ENCODE peak calls at places on chromosomes 7 and 10, in five cellular contexts. K, O, Q, A and L are unnamed samples.

GRCh38 chr7:144782883-144783282 is 53.0 kb downstream of the TPK1 start:
- DNase-seq in O (no peak), Q (no peak), A (no peak), K (no peak), L (no peak)

GRCh38 chr7:106041140-106041717 is 70.9 kb downstream of the SYPL1 start:
- DNase-seq in K (peak; percentile 29), Q (peak; percentile 50), A (no peak), O (no peak), L (peak; percentile 30)

GRCh38 chr7:87426160-87426559 is 49.3 kb downstream of the ABCB4 start:
- DNase-seq in K (no peak), Q (no peak), O (no peak), A (no peak), L (no peak)

GRCh38 chr10:119227825-119228224 is 20.5 kb downstream of the GRK5 start:
- DNase-seq in K (no peak), A (no peak), Q (no peak), O (no peak), L (no peak)

GRCh38 chr10:29068302-29068701 is 220.6 kb upstream of the LYZL1 start:
- DNase-seq in A (no peak), Q (no peak), O (no peak), K (no peak), L (no peak)

GRCh38 chr10:113960617-113961260 is 82.9 kb upstream of the ADRB1 start:
- DNase-seq in Q (no peak), A (no peak), O (no peak), K (no peak), L (no peak)

GRCh38 chr10:89837173-89838001 is 136.0 kb downstream of the KIF20B start:
- DNase-seq in K (peak; percentile 8), O (peak; percentile 46), Q (peak; percentile 42), A (peak; percentile 76), L (peak; percentile 69)

GRCh38 chr7:101537205-101537604 is 91.9 kb downstream of the MYL10 start:
- DNase-seq in Q (no peak), O (peak; percentile 78), K (peak; percentile 31), A (no peak), L (no peak)

GRCh38 chr7:46186131-46186530 is 265.1 kb upstream of the IGFBP3 start:
- DNase-seq in Q (no peak), K (no peak), A (no peak), O (no peak), L (no peak)

GRCh38 chr10:111098679-111099437 is 22.0 kb downstream of the ADRA2A start:
- DNase-seq in O (no peak), A (peak; percentile 16), K (no peak), Q (no peak), L (no peak)

GRCh38 chr10:103605359-103606156 is 112.1 kb downstream of the NEURL1 start:
- DNase-seq in O (peak; percentile 63), Q (peak; percentile 59), A (no peak), K (peak; percentile 43), L (peak; percentile 60)

GRCh38 chr7:51108134-51108533 is 208.5 kb downstream of the COBL start:
- DNase-seq in Q (no peak), O (no peak), A (no peak), K (no peak), L (no peak)

GRCh38 chr10:589961-590680 is 99.3 kb downstream of the DIP2C start:
- DNase-seq in O (no peak), A (peak; percentile 36), Q (no peak), K (no peak), L (no peak)

GRCh38 chr7:142918901-142919300 is 14.6 kb downstream of the TRPV5 start:
- DNase-seq in A (no peak), O (no peak), Q (no peak), K (no peak), L (no peak)

GRCh38 chr7:133771778-133772421 is 355.2 kb upstream of the LRGUK start:
- DNase-seq in K (no peak), O (no peak), Q (no peak), A (no peak), L (no peak)

GRCh38 chr10:35607475-35608316 is 2.6 kb downstream of the GJD4 start:
- DNase-seq in Q (peak; percentile 12), A (no peak), K (no peak), O (peak; percentile 14), L (peak; percentile 17)

GRCh38 chr10:114403545-114404161 is 649 bp downstream of the AFAP1L2 start:
- DNase-seq in A (no peak), K (no peak), O (no peak), Q (peak; percentile 53), L (no peak)

GRCh38 chr7:146242661-146243060 is 126.1 kb downstream of the CNTNAP2 start:
- DNase-seq in A (no peak), K (no peak), O (no peak), Q (no peak), L (no peak)

GRCh38 chr10:115774721-115775120 is 498.3 kb downstream of the GFRA1 start:
- DNase-seq in K (no peak), O (no peak), Q (no peak), A (no peak), L (no peak)

GRCh38 chr7:80428161-80429054 is 83.5 kb downstream of the GNAT3 start:
- DNase-seq in Q (peak; percentile 33), K (peak; percentile 79), A (no peak), O (peak; percentile 82), L (peak; percentile 28)

GRCh38 chr10:61135276-61135721 is 191.3 kb upstream of the RHOBTB1 start:
- DNase-seq in K (no peak), Q (peak; percentile 10), A (no peak), O (no peak), L (no peak)

GRCh38 chr10:45118929-45119328 is 118.2 kb downstream of the ZNF22 start:
- DNase-seq in Q (no peak), O (no peak), A (no peak), K (no peak), L (no peak)

GRCh38 chr10:76190871-76191270 is 759.4 kb downstream of the LRMDA start:
- DNase-seq in K (no peak), Q (no peak), O (no peak), A (no peak), L (no peak)

GRCh38 chr10:101920497-101920896 is 76.9 kb upstream of the KCNIP2 start:
- DNase-seq in K (no peak), O (no peak), Q (no peak), A (no peak), L (no peak)

GRCh38 chr7:129958643-129959479 is 6.1 kb upstream of the UBE2H start:
- DNase-seq in A (peak; percentile 64), O (peak; percentile 75), K (peak; percentile 91), Q (peak; percentile 76), L (peak; percentile 44)

GRCh38 chr7:102916426-102916825 is 3.6 kb downstream of the LRRC17 start:
- DNase-seq in K (peak; percentile 84), O (peak; percentile 88), A (no peak), Q (no peak), L (no peak)

GRCh38 chr7:81769891-81770818 is at the start of gene HGF:
- DNase-seq in K (peak; percentile 87), O (peak; percentile 91), A (no peak), Q (peak; percentile 46), L (peak; percentile 71)

GRCh38 chr7:144391823-144392255 is 11.7 kb downstream of the NOBOX start:
- DNase-seq in Q (no peak), K (peak; percentile 39), O (peak; percentile 79), A (no peak), L (no peak)

GRCh38 chr7:119175916-119176627 is 951.6 kb downstream of the ANKRD7 start:
- DNase-seq in Q (peak; percentile 55), O (peak; percentile 82), K (peak; percentile 42), A (peak; percentile 52), L (peak; percentile 80)

GRCh38 chr7:134552105-134552504 is 3.2 kb downstream of the AKR1B15 start:
- DNase-seq in A (no peak), O (peak; percentile 33), Q (no peak), K (peak; percentile 20), L (peak; percentile 45)

GRCh38 chr10:108735380-108735779 is 1187.9 kb downstream of the XPNPEP1 start:
- DNase-seq in Q (no peak), A (no peak), K (peak; percentile 32), O (peak; percentile 8), L (no peak)

GRCh38 chr10:49751216-49751615 is 10.9 kb downstream of the OGDHL start:
- DNase-seq in Q (no peak), A (no peak), O (no peak), K (no peak), L (no peak)

GRCh38 chr10:103781329-103782061 is 73.9 kb downstream of the SH3PXD2A start:
- DNase-seq in Q (no peak), K (peak; percentile 99), A (no peak), O (peak; percentile 94), L (no peak)

GRCh38 chr10:22825841-22826240 is 102.0 kb upstream of the ARMC3 start:
- DNase-seq in K (no peak), O (no peak), Q (no peak), A (no peak), L (peak; percentile 27)

GRCh38 chr10:133559216-133559615 is 6.2 kb downstream of the SYCE1 start:
- DNase-seq in A (no peak), K (no peak), Q (no peak), O (no peak), L (no peak)

GRCh38 chr10:79096514-79096913 is 27.7 kb downstream of the ZMIZ1 start:
- DNase-seq in K (no peak), A (no peak), Q (no peak), O (no peak), L (no peak)

GRCh38 chr10:79098596-79099015 is 29.8 kb downstream of the ZMIZ1 start:
- DNase-seq in O (no peak), Q (no peak), A (no peak), K (peak; percentile 54), L (no peak)

GRCh38 chr10:79099898-79100448 is 31.2 kb downstream of the ZMIZ1 start:
- DNase-seq in A (no peak), Q (no peak), O (no peak), K (no peak), L (no peak)

GRCh38 chr10:79097021-79097695 is 28.4 kb downstream of the ZMIZ1 start:
- DNase-seq in O (peak; percentile 65), Q (peak; percentile 50), A (no peak), K (peak; percentile 74), L (no peak)

GRCh38 chr10:79098061-79098460 is 29.3 kb downstream of the ZMIZ1 start:
- DNase-seq in O (no peak), Q (no peak), K (no peak), A (no peak), L (no peak)
- H3K4me1 ChIP-seq in O (peaks cover 53% of the 10 kb centered on the region), Q (peaks cover 95% of the 10 kb centered on the region), K (peaks cover 77% of the 10 kb centered on the region), A (peaks cover 81% of the 10 kb centered on the region), L (peaks cover 41% of the 10 kb centered on the region)

GRCh38 chr7:12623885-12624498 is 53.5 kb downstream of the SCIN start:
- DNase-seq in Q (no peak), K (peak; percentile 31), A (no peak), O (peak; percentile 51), L (no peak)
- TF ChIP-seq CTCF in Q (peak; percentile 45), K (peak; percentile 82), A (peak; percentile 71), O (peak; percentile 50), L (peak; percentile 47)

GRCh38 chr7:158935062-158935461 is 78.7 kb downstream of the DYNC2I1 start:
- DNase-seq in O (no peak), K (no peak), A (no peak), Q (no peak), L (no peak)
- H3K36me3 ChIP-seq in O (peaks cover 4% of the 10 kb centered on the region), K (peaks cover 21% of the 10 kb centered on the region), A (peaks cover 18% of the 10 kb centered on the region), Q (no peaks in the 10 kb centered on the region), L (no peaks in the 10 kb centered on the region)

DNA sequence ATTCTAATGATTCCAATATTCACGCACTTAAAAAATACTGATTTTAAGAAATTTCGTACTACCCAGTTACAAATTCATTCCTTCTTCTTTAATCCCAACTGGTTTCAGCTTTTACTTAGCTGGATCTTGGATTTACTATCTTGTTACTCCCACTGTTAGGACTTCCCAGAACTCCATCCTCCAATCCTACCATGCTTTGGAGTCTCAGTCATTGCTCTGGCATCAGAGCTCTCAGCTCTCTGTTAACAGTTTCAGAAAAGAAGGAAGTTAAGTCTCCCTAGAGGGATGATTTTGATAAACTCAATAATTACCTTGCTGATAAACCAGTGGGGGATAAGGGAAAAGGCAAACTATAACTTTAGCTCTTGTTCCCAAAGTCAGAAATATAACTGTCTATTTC is 9.5 kb downstream of the PPA1 start:
- DNase-seq in Q (no peak), A (no peak), K (peak; percentile 47), O (no peak), L (no peak)
- H3K4me1 ChIP-seq in Q (peaks cover 39% of the 10 kb centered on the region), A (peaks cover 16% of the 10 kb centered on the region), K (peaks cover 1% of the 10 kb centered on the region), O (peaks cover 5% of the 10 kb centered on the region), L (no peaks in the 10 kb centered on the region)